ENCODE peak calls at places on chromosomes 2 and 18, in four cellular contexts. W is hepatocyte, V is colonic mucosa, C is breast epithelium. Y is an unnamed sample.
A peak's percentile ranks its signal among the peaks of the same experiment; 100 is the strongest.

GRCh38 chr18:54257015-54257414 is 12.3 kb upstream of the POLI start:
- DNase-seq in W (no peak), V (no peak), C (no peak), Y (no peak)

GRCh38 chr2:26584191-26584590 is 57.0 kb downstream of the CIB4 start:
- DNase-seq in W (no peak), V (no peak), C (no peak), Y (no peak)

GRCh38 chr2:12950957-12951656 is 234.4 kb downstream of the TRIB2 start:
- DNase-seq in W (no peak), V (no peak), C (no peak), Y (no peak)

GRCh38 chr2:31255911-31256571 is 22.1 kb downstream of the EHD3 start:
- DNase-seq in W (peak; percentile 62), V (no peak), C (no peak), Y (no peak)

GRCh38 chr2:150911766-150912280 is 349.8 kb downstream of the RBM43 start:
- DNase-seq in W (peak; percentile 52), V (peak; percentile 37), C (peak; percentile 65), Y (peak; percentile 13)

GRCh38 chr2:232571026-232571474 is 20.6 kb downstream of the EIF4E2 start:
- DNase-seq in W (no peak), V (no peak), C (no peak), Y (no peak)

GRCh38 chr2:38863061-38863695 is 12.6 kb downstream of the DHX57 start:
- DNase-seq in W (no peak), V (no peak), C (no peak), Y (no peak)

GRCh38 chr2:85584857-85585780 is 888 bp downstream of the VAMP5 start:
- DNase-seq in W (peak; percentile 83), V (peak; percentile 79), C (no peak), Y (peak; percentile 90)

GRCh38 chr18:68448736-68449135 is 266.2 kb downstream of the TMX3 start:
- DNase-seq in W (no peak), V (no peak), C (no peak), Y (no peak)

GRCh38 chr2:120716641-120717585 is 18.8 kb upstream of the GLI2 start:
- DNase-seq in W (no peak), V (no peak), C (no peak), Y (no peak)

DNA sequence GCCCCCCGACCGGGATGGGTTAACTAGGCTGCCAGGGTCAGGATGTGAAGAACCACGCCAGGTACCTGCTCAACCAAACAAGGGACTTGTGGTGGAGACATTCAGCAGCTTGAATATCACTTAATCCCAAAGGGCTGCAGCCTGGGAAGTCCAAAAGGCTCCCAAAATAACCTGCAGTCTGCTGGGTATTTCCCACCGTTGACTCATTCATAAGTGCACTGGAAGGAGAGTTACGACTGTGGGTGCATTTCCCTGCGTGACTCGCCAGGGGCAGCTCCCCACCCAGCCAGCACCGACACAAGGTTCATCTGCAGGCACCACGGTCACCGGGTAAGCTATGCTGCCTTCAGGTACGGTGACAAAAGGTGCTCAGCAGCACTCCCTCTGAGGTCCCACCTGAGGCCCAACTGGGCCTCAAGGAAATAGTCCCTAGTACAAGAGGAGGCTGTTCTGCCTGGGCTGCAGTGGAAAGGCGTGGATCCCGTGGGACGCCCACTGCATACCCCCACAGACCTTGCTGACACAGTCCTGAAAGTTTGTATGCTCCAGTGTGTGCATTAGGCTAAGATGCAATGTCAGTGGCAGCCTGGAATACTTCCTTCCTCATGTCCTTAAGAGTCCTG is 86.5 kb downstream of the UXS1 start:
- DNase-seq in W (no peak), V (no peak), C (no peak), Y (no peak)
- TF ChIP-seq CTCF in W (no peak), V (no peak), C (no peak), Y (no peak)

GRCh38 chr2:118971245-118972122 is 29.5 kb downstream of the MARCO start:
- DNase-seq in W (no peak), V (no peak), C (no peak), Y (peak; percentile 24)
- TF ChIP-seq CTCF in W (no peak), V (no peak), C (no peak), Y (no peak)

GRCh38 chr2:9333591-9334171 is 89.6 kb downstream of the ITGB1BP1 start:
- DNase-seq in W (peak; percentile 84), V (peak; percentile 75), C (peak; percentile 61), Y (peak; percentile 73)
- TF ChIP-seq CTCF in W (peak; percentile 70), V (peak; percentile 44), C (peak; percentile 59), Y (peak; percentile 55)

GRCh38 chr18:51078026-51078425 is 48.0 kb downstream of the SMAD4 start:
- DNase-seq in W (no peak), V (no peak), C (no peak), Y (no peak)

GRCh38 chr18:51072586-51073303 is 42.7 kb downstream of the SMAD4 start:
- DNase-seq in W (no peak), V (no peak), C (no peak), Y (no peak)

GRCh38 chr18:51076503-51076902 is 46.5 kb downstream of the SMAD4 start:
- DNase-seq in W (no peak), V (no peak), C (no peak), Y (no peak)

GRCh38 chr18:51077217-51077616 is 47.2 kb downstream of the SMAD4 start:
- DNase-seq in W (no peak), V (no peak), C (no peak), Y (no peak)

GRCh38 chr18:51074605-51075004 is 44.6 kb downstream of the SMAD4 start:
- DNase-seq in W (no peak), V (no peak), C (no peak), Y (no peak)
- TF ChIP-seq CTCF in W (no peak), V (no peak), C (no peak), Y (no peak)